ENCODE peak calls at places on chromosomes 16 and 17, in four cellular contexts. E is MCF 10A, J is stomach, X is MM.1S. A is an unnamed sample.

GRCh38 chr17:17179371-17179827 is 26.7 kb downstream of the PLD6 start:
- DNase-seq in X (no peak), J (no peak), E (no peak), A (peak)

GRCh38 chr17:80892019-80892855 is 99.4 kb upstream of the CHMP6 start:
- DNase-seq in J (no peak), X (no peak), E (peak), A (peak)

GRCh38 chr17:74574489-74575142 is 7.3 kb upstream of the CD300H start:
- DNase-seq in E (no peak), X (no peak), J (no peak), A (no peak)

GRCh38 chr17:19705771-19706770 is 10.3 kb downstream of the SLC47A2 start:
- DNase-seq in J (no peak), E (no peak), X (no peak), A (peak)

GRCh38 chr16:31703526-31704128 is 170.0 kb upstream of the ZNF267 start:
- DNase-seq in E (no peak), J (no peak), X (no peak), A (no peak)

GRCh38 chr16:10256855-10257641 is 74.8 kb upstream of the GRIN2A start:
- DNase-seq in E (peak), J (peak), X (peak), A (peak)

GRCh38 chr17:79276824-79277223 is 202.2 kb downstream of the ENGASE start:
- DNase-seq in X (no peak), E (no peak), J (no peak), A (no peak)

GRCh38 chr16:86018487-86018886 is 119.5 kb downstream of the IRF8 start:
- DNase-seq in X (no peak), J (no peak), E (no peak), A (no peak)

GRCh38 chr17:8681175-8681949 is 50.8 kb upstream of the MYH10 start:
- DNase-seq in J (no peak), E (no peak), X (no peak), A (peak)

GRCh38 chr17:41959336-41960095 is 7.1 kb upstream of the CNP start:
- DNase-seq in J (no peak), E (peak), X (peak), A (peak)

GRCh38 chr16:29815032-29815721 is 775 bp upstream of the PAGR1 start:
- DNase-seq in E (no peak), X (no peak), J (no peak), A (no peak)

GRCh38 chr16:29818082-29818481 is 2.1 kb downstream of the PAGR1 start:
- DNase-seq in E (no peak), X (no peak), J (no peak), A (no peak)

GRCh38 chr16:29815793-29816693 is at the start of gene PAGR1:
- DNase-seq in X (peak), J (peak), E (peak), A (peak)

GRCh38 chr16:29814592-29814991 is 1.4 kb upstream of the PAGR1 start:
- DNase-seq in J (no peak), X (no peak), E (no peak), A (no peak)

GRCh38 chr16:29816694-29817441 is 916 bp downstream of the PAGR1 start:
- DNase-seq in J (peak), X (peak), E (peak), A (peak)
- TF ChIP-seq CTCF in J (no peak), X (peak), E (no peak), A (no peak)

GRCh38 chr16:24538756-24539294 is 541 bp upstream of the RBBP6 start:
- DNase-seq in E (no peak), J (peak), X (no peak), A (no peak)
- TF ChIP-seq CTCF in E (no peak), J (no peak), X (no peak), A (no peak)

GRCh38 chr16:77398495-77398894 is 36.3 kb downstream of the ADAMTS18 start:
- DNase-seq in J (no peak), X (no peak), E (no peak), A (no peak)
- TF ChIP-seq CTCF in J (no peak), X (no peak), E (no peak), A (no peak)

DNA sequence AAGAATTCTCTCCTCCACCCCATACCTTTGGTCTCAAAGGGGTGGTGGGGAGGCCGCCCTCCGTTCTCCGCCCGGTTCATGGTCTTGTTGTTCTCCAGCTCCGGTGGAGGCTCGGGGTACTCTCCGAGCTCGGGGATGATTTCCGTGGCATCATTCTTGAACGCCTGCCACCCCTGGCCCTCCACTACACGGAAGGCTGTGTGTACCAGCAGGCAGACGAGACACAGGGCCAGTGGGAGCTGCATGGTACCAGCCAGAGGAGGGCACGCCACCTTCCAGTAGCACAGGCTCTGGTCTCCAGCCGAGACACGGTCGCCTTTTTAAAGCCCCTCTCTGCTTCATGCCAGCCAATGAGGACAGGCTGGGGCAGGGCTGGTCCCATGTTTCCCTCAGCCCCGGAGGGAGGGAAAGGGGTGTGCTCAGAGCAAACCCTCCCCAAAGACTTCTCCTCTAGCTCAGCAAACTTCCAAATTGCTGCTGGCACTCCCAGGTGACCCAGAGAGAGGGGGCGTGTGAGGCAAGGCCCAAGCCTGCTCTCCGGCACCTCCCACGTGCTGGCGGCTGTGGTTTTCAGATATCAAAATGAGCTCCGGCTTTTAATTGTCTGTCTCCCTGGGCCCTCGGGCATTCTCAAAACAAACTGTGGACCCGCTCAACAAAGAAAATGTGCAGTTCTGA is at the start of gene SOST:
- DNase-seq in X (no peak), J (no peak), E (no peak), A (no peak)
- TF ChIP-seq CTCF in X (no peak), J (no peak), E (no peak), A (no peak)

GRCh38 chr16:8905795-8906591 is 23.8 kb downstream of the LITAFD start:
- DNase-seq in X (no peak), J (no peak), E (no peak), A (no peak)
- TF ChIP-seq CTCF in X (peak), J (no peak), E (peak), A (no peak)